ENCODE peak calls at places on chromosomes 11 and 22, in seven cellular contexts. Y is astrocyte of the spinal cord, D is upper lobe of right lung, J is Peyer's patch, P is brain microvascular endothelial cell, W is spleen, Z is fibroblast of lung. O is an unnamed sample.

GRCh38 chr11:70247042-70247709 is 23.3 kb upstream of the PPFIA1 start:
- DNase-seq in Y (peak; percentile 14), D (no peak), J (no peak), P (no peak), W (no peak), Z (no peak), O (no peak)

GRCh38 chr22:35276019-35276418 is 18.7 kb downstream of the HMGXB4 start:
- DNase-seq in Y (no peak), D (no peak), J (no peak), P (no peak), W (no peak), Z (no peak), O (no peak)

GRCh38 chr11:110134120-110134519 is 40.9 kb downstream of the ZC3H12C start:
- DNase-seq in Y (peak; percentile 55), D (no peak), J (no peak), P (no peak), W (no peak), Z (no peak), O (no peak)

GRCh38 chr11:125180413-125181305 is 16.1 kb downstream of the PKNOX2 start:
- DNase-seq in Y (peak; percentile 87), D (no peak), J (no peak), P (no peak), W (no peak), Z (peak; percentile 65), O (no peak)

GRCh38 chr11:80593981-80594380 is 1153.2 kb upstream of the TENM4 start:
- DNase-seq in Y (peak; percentile 53), D (no peak), J (no peak), P (peak; percentile 88), W (no peak), Z (peak; percentile 31), O (peak; percentile 11)

GRCh38 chr11:88315015-88315414 is 22.5 kb downstream of the CTSC start:
- DNase-seq in Y (no peak), D (no peak), J (no peak), P (no peak), W (no peak), Z (no peak), O (no peak)

GRCh38 chr11:84420261-84420660 is 1134.1 kb upstream of the CCDC90B start:
- DNase-seq in Y (no peak), D (no peak), J (no peak), P (peak; percentile 7), W (no peak), Z (peak; percentile 2), O (peak; percentile 7)

GRCh38 chr11:16186680-16187079 is 169.7 kb downstream of the SOX6 start:
- DNase-seq in Y (no peak), D (no peak), J (no peak), P (no peak), W (no peak), Z (no peak), O (no peak)

GRCh38 chr11:8138526-8138925 is 30.3 kb downstream of the RIC3 start:
- DNase-seq in Y (no peak), D (no peak), J (no peak), P (no peak), W (no peak), Z (no peak), O (no peak)

GRCh38 chr22:32518848-32519247 is 44.2 kb downstream of the FBXO7 start:
- DNase-seq in Y (no peak), D (no peak), J (no peak), P (no peak), W (no peak), Z (no peak), O (no peak)

GRCh38 chr11:11909727-11910126 is 68.0 kb downstream of the USP47 start:
- DNase-seq in Y (peak; percentile 65), D (no peak), J (no peak), P (no peak), W (no peak), Z (peak; percentile 65), O (peak; percentile 90)

GRCh38 chr22:28077166-28077565 is 158.1 kb upstream of the PITPNB start:
- DNase-seq in Y (no peak), D (no peak), J (no peak), P (no peak), W (no peak), Z (no peak), O (no peak)
- H3K4me3 ChIP-seq in Y (no peak overlapping the region), D (no peak overlapping the region), J (no peak overlapping the region), P (no peak overlapping the region), W (no peak overlapping the region), Z (no peak overlapping the region), O (no peak overlapping the region)

GRCh38 chr11:134369656-134370525 is 38.1 kb downstream of the GLB1L2 start:
- DNase-seq in Y (no peak), D (peak; percentile 63), J (no peak), P (no peak), W (peak; percentile 59), Z (no peak), O (no peak)
- TF ChIP-seq CTCF in Y (no peak), D (no peak), J (no peak), P (no peak), W (no peak), Z (no peak), O (no peak)

GRCh38 chr22:23753371-23753770 is 854 bp downstream of the VPREB3 start:
- DNase-seq in Y (no peak), D (no peak), J (peak; percentile 53), P (no peak), W (no peak), Z (no peak), O (no peak)

GRCh38 chr22:23751441-23751996 is 607 bp upstream of the ZNF70 start:
- DNase-seq in Y (peak; percentile 16), D (no peak), J (peak; percentile 60), P (no peak), W (no peak), Z (peak; percentile 34), O (peak; percentile 17)

GRCh38 chr22:23752750-23753149 is 1.5 kb downstream of the VPREB3 start:
- DNase-seq in Y (no peak), D (no peak), J (peak; percentile 64), P (no peak), W (peak; percentile 80), Z (no peak), O (no peak)

GRCh38 chr22:23750744-23751440 is at the start of gene ZNF70:
- DNase-seq in Y (peak; percentile 76), D (peak; percentile 96), J (peak; percentile 91), P (peak; percentile 42), W (peak; percentile 98), Z (peak; percentile 76), O (peak; percentile 76)

DNA sequence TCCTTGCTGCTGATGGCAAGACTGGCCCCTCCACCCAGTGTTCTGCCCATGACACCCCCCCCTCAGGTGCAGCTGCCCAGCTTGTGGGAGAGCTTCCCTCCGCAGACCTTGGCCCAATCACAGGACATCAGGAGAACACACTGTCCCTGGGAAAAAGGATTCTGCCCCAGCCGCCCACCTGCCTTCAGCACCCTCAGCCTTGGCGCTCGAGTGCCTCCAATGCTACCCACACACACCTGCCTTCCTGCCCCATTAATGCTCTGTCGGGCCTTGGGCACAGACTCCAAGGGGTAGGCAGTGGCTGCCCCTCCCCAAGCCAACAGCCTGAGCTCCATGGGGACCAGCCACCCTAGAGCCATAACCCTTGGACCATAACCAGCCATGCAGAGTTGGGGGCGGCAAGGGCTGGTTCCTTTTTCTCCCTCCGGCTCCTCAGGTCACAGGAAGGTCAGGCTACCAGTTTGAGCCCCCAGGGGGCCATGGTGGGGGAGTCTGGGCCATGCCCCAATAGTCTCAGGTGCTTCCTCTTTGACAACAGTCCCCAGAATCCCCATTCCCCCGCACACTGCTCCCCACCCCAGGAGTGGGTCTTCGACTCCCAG is 1.3 kb upstream of the ZNF70 start:
- DNase-seq in Y (no peak), D (no peak), J (peak; percentile 88), P (no peak), W (peak; percentile 92), Z (no peak), O (no peak)
- H3K4me3 ChIP-seq in Y (no peak overlapping the region), D (no peak overlapping the region), J (peak overlapping the region; percentile 68), P (no peak overlapping the region), W (peak overlapping the region; percentile 64), Z (no peak overlapping the region), O (no peak overlapping the region)

GRCh38 chr22:37176464-37177061 is 11.5 kb downstream of the C1QTNF6 start:
- DNase-seq in Y (peak; percentile 57), D (peak; percentile 80), J (peak; percentile 53), P (peak; percentile 47), W (peak; percentile 84), Z (peak; percentile 86), O (peak; percentile 92)
- TF ChIP-seq CTCF in Y (no peak), D (no peak), J (no peak), P (peak; percentile 4), W (no peak), Z (no peak), O (peak; percentile 13)

DNA sequence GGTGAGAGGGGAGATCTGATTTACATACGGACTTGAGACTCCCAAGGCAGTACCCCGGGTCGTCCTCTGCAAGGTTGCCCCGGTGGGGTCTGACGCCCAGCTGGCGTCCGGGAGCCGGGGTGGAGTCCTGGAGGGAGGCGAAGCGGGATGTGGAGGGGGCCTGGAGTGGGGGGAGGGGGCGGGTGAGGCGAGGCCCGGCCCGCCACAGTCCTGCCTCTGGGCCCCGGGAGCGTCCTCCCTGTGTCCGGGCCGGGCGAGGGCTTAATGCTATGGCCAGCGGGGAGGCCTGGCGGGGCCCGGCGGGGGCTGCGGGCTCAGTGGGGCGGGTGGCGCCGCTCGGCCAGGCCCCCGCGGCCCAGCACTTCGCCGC is 2.4 kb upstream of the MYBPC3 start:
- DNase-seq in Y (no peak), D (no peak), J (no peak), P (no peak), W (peak; percentile 74), Z (peak; percentile 11), O (no peak)
- H3K4me3 ChIP-seq in Y (peak overlapping the region; percentile 6), D (peak overlapping the region; percentile 46), J (peak overlapping the region; percentile 58), P (peak overlapping the region; percentile 26), W (no peak overlapping the region), Z (no peak overlapping the region), O (peak overlapping the region; percentile 39)

DNA sequence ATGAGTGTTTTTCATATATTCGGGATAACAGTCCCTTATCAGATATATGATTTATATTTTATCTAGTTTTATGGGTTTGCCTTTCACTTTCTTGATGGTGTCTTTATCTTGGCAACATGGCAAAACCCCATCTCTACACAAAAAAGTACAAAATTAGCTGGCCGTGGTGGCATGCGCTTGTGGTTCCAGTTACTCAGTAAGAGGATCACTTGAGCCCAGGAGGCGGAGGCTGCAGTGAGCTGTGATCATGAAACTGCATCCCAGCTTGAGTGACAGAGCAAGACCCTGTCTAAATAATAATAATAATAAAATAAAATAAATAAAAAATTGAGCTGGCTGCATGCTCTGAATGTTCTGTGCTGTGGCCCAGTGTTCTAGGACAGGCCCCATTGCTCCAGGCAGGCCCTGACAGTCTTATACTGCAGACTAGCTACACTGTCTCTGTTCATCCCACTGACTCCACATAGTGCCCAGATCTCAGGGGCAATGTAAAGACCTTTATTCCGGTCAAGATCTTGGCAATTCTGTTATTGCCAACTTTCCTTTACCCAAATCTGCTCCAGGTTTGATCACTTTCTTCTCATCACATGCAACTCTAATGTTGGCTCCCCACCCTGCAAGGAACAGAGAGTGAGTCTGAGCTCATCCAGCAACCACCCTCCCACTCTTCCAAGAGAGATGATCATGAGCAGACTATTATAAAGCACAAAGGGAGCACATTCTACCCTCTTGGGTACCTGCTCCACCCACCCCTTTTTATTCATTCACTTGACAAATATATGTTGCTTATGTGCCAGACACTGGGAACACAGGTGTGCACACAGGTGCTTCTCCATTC is 8.8 kb downstream of the HSPA8 start:
- DNase-seq in Y (no peak), D (no peak), J (no peak), P (no peak), W (no peak), Z (no peak), O (no peak)
- TF ChIP-seq CTCF in Y (no peak), D (no peak), J (no peak), P (no peak), W (no peak), Z (no peak), O (no peak)

O was measured in AG10803.